ENCODE peak calls at places on chromosome X, in ten cellular contexts. B, K, Y, R, G, S, I, Z, O and Q are unnamed samples.

GRCh38 chrX:121011254-121011653 is 25.7 kb upstream of the CT47A1 start:
- DNase-seq in B (no peak), K (no peak), Y (no peak), R (no peak), G (no peak), S (no peak), I (no peak), Z (no peak), O (no peak), Q (no peak)

GRCh38 chrX:16826207-16826606 is 39.9 kb downstream of the TXLNG start:
- DNase-seq in B (no peak), K (peak; percentile 47), Y (peak; percentile 77), R (no peak), G (peak; percentile 49), S (peak; percentile 71), I (no peak), Z (peak; percentile 55), O (peak; percentile 57), Q (no peak)

GRCh38 chrX:81120936-81121351 is 80.8 kb downstream of the HMGN5 start:
- DNase-seq in B (peak; percentile 19), K (peak; percentile 80), Y (peak; percentile 59), R (peak; percentile 22), G (peak; percentile 22), S (peak; percentile 67), I (no peak), Z (peak; percentile 66), O (peak; percentile 71), Q (peak; percentile 10)

GRCh38 chrX:103398321-103398937 is 22.1 kb downstream of the BEX3 start:
- DNase-seq in B (no peak), K (no peak), Y (peak; percentile 91), R (no peak), G (peak; percentile 64), S (peak; percentile 93), I (no peak), Z (no peak), O (peak; percentile 61), Q (peak; percentile 79)

GRCh38 chrX:153719238-153719637 is 4.9 kb downstream of the BCAP31 start:
- DNase-seq in B (no peak), K (no peak), Y (no peak), R (no peak), G (no peak), S (no peak), I (no peak), Z (no peak), O (no peak), Q (no peak)

GRCh38 chrX:109997786-109998452 is 5.0 kb upstream of the TMEM164 start:
- DNase-seq in B (no peak), K (no peak), Y (no peak), R (no peak), G (no peak), S (no peak), I (no peak), Z (no peak), O (no peak), Q (no peak)

GRCh38 chrX:69238153-69238959 is 73.1 kb upstream of the PJA1 start:
- DNase-seq in B (no peak), K (no peak), Y (peak; percentile 7), R (no peak), G (no peak), S (peak; percentile 9), I (no peak), Z (peak; percentile 37), O (no peak), Q (no peak)

GRCh38 chrX:154818916-154819770 is 13.9 kb upstream of the MPP1 start:
- DNase-seq in B (no peak), K (no peak), Y (no peak), R (no peak), G (no peak), S (no peak), I (no peak), Z (peak; percentile 6), O (no peak), Q (no peak)

GRCh38 chrX:38055170-38055847 is 49.0 kb downstream of the SYTL5 start:
- DNase-seq in B (no peak), K (no peak), Y (peak; percentile 70), R (peak; percentile 20), G (peak; percentile 76), S (peak; percentile 57), I (no peak), Z (no peak), O (no peak), Q (peak; percentile 51)

GRCh38 chrX:10157545-10157944 is 770 bp downstream of the CLCN4 start:
- DNase-seq in B (no peak), K (no peak), Y (no peak), R (no peak), G (peak; percentile 56), S (peak; percentile 60), I (no peak), Z (no peak), O (no peak), Q (no peak)

GRCh38 chrX:10155137-10155536 is 1.6 kb upstream of the CLCN4 start:
- DNase-seq in B (no peak), K (no peak), Y (no peak), R (no peak), G (no peak), S (no peak), I (no peak), Z (no peak), O (no peak), Q (no peak)

GRCh38 chrX:10158279-10158939 is 1.6 kb downstream of the CLCN4 start:
- DNase-seq in B (peak; percentile 35), K (peak; percentile 61), Y (no peak), R (no peak), G (no peak), S (no peak), I (no peak), Z (peak; percentile 42), O (no peak), Q (no peak)

GRCh38 chrX:10156199-10157031 is at the start of gene CLCN4:
- DNase-seq in B (peak; percentile 74), K (peak; percentile 75), Y (peak; percentile 43), R (no peak), G (no peak), S (peak; percentile 56), I (no peak), Z (peak; percentile 76), O (peak; percentile 41), Q (peak; percentile 29)

GRCh38 chrX:10157032-10157341 is 212 bp downstream of the CLCN4 start:
- DNase-seq in B (no peak), K (no peak), Y (no peak), R (no peak), G (no peak), S (no peak), I (no peak), Z (no peak), O (no peak), Q (no peak)
- H3K4me3 ChIP-seq in B (peak overlapping the region; percentile 63), K (no peak overlapping the region), Y (peak overlapping the region; percentile 14), R (no peak overlapping the region), G (peak overlapping the region; percentile 57), S (peak overlapping the region; percentile 54), I (no peak overlapping the region), Z (peak overlapping the region; percentile 36), O (no peak overlapping the region), Q (peak overlapping the region; percentile 36)

GRCh38 chrX:133984857-133985163 is 584 bp downstream of the GPC3 start:
- DNase-seq in B (no peak), K (no peak), Y (no peak), R (no peak), G (no peak), S (no peak), I (no peak), Z (no peak), O (no peak), Q (no peak)
- H3K4me3 ChIP-seq in B (peak overlapping the region; percentile 58), K (no peak overlapping the region), Y (no peak overlapping the region), R (peak overlapping the region; percentile 36), G (no peak overlapping the region), S (no peak overlapping the region), I (no peak overlapping the region), Z (peak overlapping the region; percentile 45), O (no peak overlapping the region), Q (no peak overlapping the region)

GRCh38 chrX:119997570-119997969 is 54.0 kb upstream of the NKAP start:
- DNase-seq in B (no peak), K (no peak), Y (no peak), R (no peak), G (no peak), S (no peak), I (no peak), Z (no peak), O (no peak), Q (no peak)

GRCh38 chrX:119996600-119997524 is 53.3 kb upstream of the NKAP start:
- DNase-seq in B (no peak), K (no peak), Y (no peak), R (no peak), G (no peak), S (no peak), I (no peak), Z (no peak), O (no peak), Q (no peak)

GRCh38 chrX:120000490-120001246 is 57.1 kb upstream of the NKAP start:
- DNase-seq in B (no peak), K (peak; percentile 26), Y (peak; percentile 14), R (no peak), G (no peak), S (peak; percentile 5), I (no peak), Z (peak; percentile 40), O (no peak), Q (no peak)

GRCh38 chrX:119999087-119999634 is 55.6 kb upstream of the NKAP start:
- DNase-seq in B (no peak), K (peak; percentile 48), Y (no peak), R (no peak), G (no peak), S (no peak), I (no peak), Z (no peak), O (no peak), Q (no peak)

DNA sequence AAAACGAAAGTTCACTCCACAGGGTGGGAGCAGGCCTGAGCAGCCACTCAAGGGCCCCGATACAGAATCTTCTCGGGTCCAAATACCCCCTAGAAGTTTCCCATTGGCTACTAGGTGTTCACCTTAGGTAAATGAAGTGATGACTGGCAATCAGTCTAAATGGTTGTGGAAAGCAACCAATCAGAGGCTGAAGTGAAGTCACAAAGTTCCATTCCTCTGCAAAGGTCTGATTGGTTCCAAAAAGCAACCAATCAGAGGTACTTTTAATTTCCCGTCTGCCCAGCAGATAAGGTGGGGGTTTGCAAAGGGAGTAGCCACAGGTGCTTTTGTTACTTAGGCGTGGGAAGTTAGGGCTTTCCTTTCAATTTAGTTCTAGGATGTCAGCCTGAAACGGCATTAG is 58.2 kb upstream of the NKAP start:
- DNase-seq in B (no peak), K (peak; percentile 41), Y (no peak), R (no peak), G (no peak), S (no peak), I (no peak), Z (no peak), O (no peak), Q (no peak)
- H3K4me3 ChIP-seq in B (no peak overlapping the region), K (no peak overlapping the region), Y (no peak overlapping the region), R (no peak overlapping the region), G (no peak overlapping the region), S (no peak overlapping the region), I (no peak overlapping the region), Z (no peak overlapping the region), O (no peak overlapping the region), Q (no peak overlapping the region)

DNA sequence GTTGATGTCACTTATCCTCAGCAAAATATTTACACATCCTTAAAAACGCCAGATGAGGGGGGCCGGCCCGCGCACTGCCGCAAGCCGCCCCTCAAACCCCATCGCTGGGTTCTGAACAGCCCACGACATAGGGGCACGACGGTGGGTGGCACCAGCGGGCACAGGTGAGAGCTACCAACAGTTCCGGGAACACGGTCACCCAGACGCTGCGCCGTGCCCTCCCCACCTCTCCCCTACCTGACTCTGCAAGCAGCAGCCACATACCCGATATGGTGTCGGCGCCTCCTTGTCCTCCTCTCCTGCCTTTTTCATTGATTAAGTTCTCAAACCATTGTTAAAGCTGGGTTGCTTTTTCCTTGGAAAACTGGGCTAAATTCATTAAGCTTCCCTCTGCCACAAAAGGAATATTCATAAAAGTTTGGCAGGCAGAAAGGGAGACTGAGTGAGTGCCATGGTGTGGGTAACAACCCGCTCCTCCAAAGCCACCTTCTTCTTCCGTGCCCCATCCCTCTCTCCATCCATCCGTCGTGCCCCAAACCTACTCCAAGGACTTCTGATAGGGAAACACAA is 1.4 kb downstream of the RAI2 start:
- DNase-seq in B (no peak), K (peak; percentile 13), Y (no peak), R (no peak), G (no peak), S (no peak), I (no peak), Z (no peak), O (no peak), Q (no peak)
- H3K4me3 ChIP-seq in B (peak overlapping the region; percentile 65), K (no peak overlapping the region), Y (no peak overlapping the region), R (peak overlapping the region; percentile 46), G (no peak overlapping the region), S (no peak overlapping the region), I (peak overlapping the region; percentile 40), Z (peak overlapping the region; percentile 32), O (no peak overlapping the region), Q (peak overlapping the region; percentile 41)